ENCODE peak calls at places on chromosomes 12 and 14, in ten cellular contexts. R is activated T-helper 1 cell treated with anti-CD3 and anti-CD28 coated beads, Interleukin-12 subunit alpha, Interleukin-12 subunit beta, Interleukin-2, Interleukin-4 antibody, amounts not matched to agents 30 ng/mL and 10 ng/mL and 1 ng/mL, durations not matched to agents 14 hours and 24 hours and 36 hours; E is fibroblast of the aortic adventitia; Q is K562; L is Calu3; S is dermis blood vessel endothelial cell; U is neural progenitor cell; O is BJ; M is T-cell; T is CD4-positive, alpha-beta T cell. F is an unnamed sample.

GRCh38 chr12:132325733-132326130 is 3.7 kb downstream of the GALNT9 start:
- DNase-seq in U (no peak), M (no peak), L (no peak), S (no peak), O (no peak), T (no peak), R (no peak), E (no peak), Q (no peak), F (no peak)

GRCh38 chr12:123938679-123939480 is 33.8 kb downstream of the CCDC92 start:
- DNase-seq in S (peak; percentile 24), O (no peak), T (no peak), U (peak; percentile 51), L (peak; percentile 26), R (no peak), M (no peak), Q (peak; percentile 55), E (no peak), F (no peak)

GRCh38 chr12:131017477-131017991 is 63.8 kb downstream of the ADGRD1 start:
- DNase-seq in R (no peak), S (no peak), E (no peak), U (no peak), T (no peak), Q (no peak), L (no peak), M (no peak), O (no peak), F (no peak)

GRCh38 chr14:74140374-74140850 is 55.7 kb downstream of the LIN52 start:
- DNase-seq in R (no peak), O (no peak), S (peak; percentile 38), E (peak; percentile 30), M (no peak), L (no peak), U (peak; percentile 49), Q (no peak), T (no peak), F (peak; percentile 13)

GRCh38 chr12:10069099-10069498 is 29.7 kb downstream of the CLEC1A start:
- DNase-seq in Q (no peak), S (peak; percentile 85), E (no peak), L (no peak), U (no peak), R (no peak), O (peak; percentile 62), T (no peak), M (no peak), F (peak; percentile 3)

GRCh38 chr14:98692832-98693231 is 579.2 kb downstream of the BCL11B start:
- DNase-seq in Q (no peak), S (no peak), M (no peak), R (no peak), E (no peak), O (no peak), L (no peak), T (no peak), U (no peak), F (no peak)

GRCh38 chr14:64702493-64703392 is 1.5 kb upstream of the PLEKHG3 start:
- DNase-seq in S (no peak), Q (no peak), L (peak; percentile 80), E (no peak), R (no peak), M (no peak), O (no peak), T (peak; percentile 29), U (peak; percentile 83), F (no peak)

GRCh38 chr12:64826234-64826633 is 1.8 kb downstream of the TBC1D30 start:
- DNase-seq in U (peak; percentile 90), O (no peak), Q (peak; percentile 25), T (peak; percentile 13), R (peak; percentile 9), E (peak; percentile 53), L (peak; percentile 55), S (peak; percentile 86), M (no peak), F (peak; percentile 68)

GRCh38 chr12:127619869-127620769 is 646.9 kb upstream of the TMEM132C start:
- DNase-seq in S (no peak), T (no peak), R (no peak), Q (no peak), E (peak; percentile 45), M (no peak), L (no peak), O (no peak), U (peak; percentile 7), F (no peak)

GRCh38 chr12:113161415-113162016 is 12.0 kb downstream of the CFAP73 start:
- DNase-seq in R (no peak), M (no peak), T (no peak), L (no peak), Q (peak; percentile 94), E (no peak), U (peak; percentile 99), S (no peak), O (no peak), F (no peak)

GRCh38 chr12:107133462-107133861 is 40.1 kb upstream of the CRY1 start:
- DNase-seq in M (no peak), L (no peak), T (no peak), E (no peak), Q (no peak), R (no peak), U (no peak), O (no peak), S (no peak), F (no peak)

GRCh38 chr14:44271006-44271405 is 236.1 kb downstream of the FSCB start:
- DNase-seq in M (no peak), U (no peak), R (no peak), Q (no peak), L (no peak), T (no peak), O (no peak), E (no peak), S (no peak), F (no peak)

GRCh38 chr12:98754095-98754494 is 109.0 kb downstream of the APAF1 start:
- DNase-seq in L (peak; percentile 44), Q (peak; percentile 73), M (no peak), R (peak; percentile 30), O (peak; percentile 56), U (no peak), T (no peak), S (no peak), E (peak; percentile 24), F (peak; percentile 7)

GRCh38 chr14:100116134-100116533 is 43.3 kb downstream of the DEGS2 start:
- DNase-seq in M (no peak), Q (no peak), O (no peak), E (no peak), T (no peak), L (no peak), U (no peak), S (no peak), R (no peak), F (no peak)

GRCh38 chr12:56916296-56916995 is 17.8 kb downstream of the SDR9C7 start:
- DNase-seq in O (no peak), M (no peak), E (no peak), U (no peak), R (no peak), S (no peak), Q (no peak), T (no peak), L (no peak), F (no peak)

GRCh38 chr12:80186727-80187217 is 87.4 kb downstream of the OTOGL start:
- DNase-seq in U (peak; percentile 69), E (peak; percentile 98), M (no peak), R (peak; percentile 18), Q (peak; percentile 47), O (peak; percentile 72), L (peak; percentile 72), S (peak; percentile 98), T (no peak), F (peak; percentile 97)

GRCh38 chr14:71625175-71625574 is 307.1 kb upstream of the RGS6 start:
- DNase-seq in M (no peak), E (no peak), L (no peak), S (no peak), R (no peak), T (no peak), O (no peak), U (no peak), Q (no peak), F (no peak)

GRCh38 chr12:65721541-65722190 is 102.6 kb upstream of the HMGA2 start:
- DNase-seq in T (no peak), U (no peak), O (no peak), L (no peak), R (no peak), M (no peak), S (no peak), Q (no peak), E (no peak), F (no peak)

GRCh38 chr12:22046968-22047390 is 961 bp downstream of the CMAS start:
- DNase-seq in U (no peak), R (no peak), O (no peak), S (peak; percentile 32), Q (no peak), T (no peak), L (no peak), E (peak; percentile 28), M (no peak), F (peak; percentile 25)

GRCh38 chr14:92316116-92316515 is 6.8 kb upstream of the SLC24A4 start:
- DNase-seq in T (no peak), L (no peak), S (no peak), E (no peak), M (no peak), Q (no peak), O (no peak), U (no peak), R (no peak), F (no peak)

GRCh38 chr12:38844237-38844636 is 61.2 kb downstream of the CPNE8 start:
- DNase-seq in S (no peak), R (no peak), L (no peak), O (no peak), Q (no peak), T (no peak), E (no peak), U (no peak), M (no peak), F (no peak)

GRCh38 chr14:45251912-45252311 is 1.1 kb downstream of the MIS18BP1 start:
- DNase-seq in E (peak; percentile 26), U (peak; percentile 5), T (no peak), Q (peak; percentile 12), O (no peak), M (no peak), S (peak; percentile 47), R (no peak), L (no peak), F (peak; percentile 35)

GRCh38 chr14:50521912-50522341 is 10.4 kb downstream of the MAP4K5 start:
- DNase-seq in L (no peak), S (peak; percentile 43), U (no peak), Q (no peak), E (peak; percentile 27), T (no peak), R (no peak), O (no peak), M (no peak), F (no peak)

GRCh38 chr12:124259168-124260066 is 35.5 kb upstream of the RFLNA start:
- DNase-seq in S (no peak), Q (peak; percentile 84), U (no peak), O (no peak), M (no peak), L (no peak), R (no peak), T (no peak), E (peak; percentile 10), F (peak; percentile 29)

GRCh38 chr14:49240383-49240782 is 345.8 kb downstream of the RPS29 start:
- DNase-seq in L (no peak), Q (no peak), S (no peak), O (no peak), M (no peak), R (no peak), U (no peak), E (no peak), T (no peak), F (no peak)

GRCh38 chr14:23306113-23306411 is 571 bp upstream of the BCL2L2 start:
- DNase-seq in E (no peak), T (no peak), Q (no peak), S (no peak), M (no peak), R (no peak), L (no peak), O (no peak), U (no peak), F (no peak)

F was measured in fibroblast of pulmonary artery.